ENCODE peak calls at places on chromosomes 4 and X, in four cellular contexts. G is K562, X is IMR-90, F is H1. C is an unnamed sample.

GRCh38 chr4:100008048-100008447 is 58.0 kb upstream of the H2AZ1 start:
- DNase-seq in G (no peak), X (peak), F (no peak), C (no peak)

GRCh38 chrX:135396566-135396965 is 25.2 kb upstream of the SMIM10L2A start:
- DNase-seq in G (no peak), X (no peak), F (no peak), C (no peak)

GRCh38 chr4:156538651-156539285 is 432.8 kb downstream of the PDGFC start:
- DNase-seq in G (no peak), X (no peak), F (no peak), C (no peak)

GRCh38 chrX:14010566-14010965 is 19.1 kb downstream of the GEMIN8 start:
- DNase-seq in G (no peak), X (no peak), F (no peak), C (no peak)

GRCh38 chr4:133997440-133997839 is 204.1 kb downstream of the PABPC4L start:
- DNase-seq in G (no peak), X (peak), F (no peak), C (no peak)

GRCh38 chr4:185534850-185535761 is at the start of gene PDLIM3:
- DNase-seq in G (peak), X (peak), F (peak), C (no peak)

GRCh38 chr4:1862055-1862911 is 6.3 kb upstream of the LETM1 start:
- DNase-seq in G (peak), X (no peak), F (no peak), C (no peak)

GRCh38 chr4:146335763-146336412 is 121.5 kb downstream of the REELD1 start:
- DNase-seq in G (no peak), X (no peak), F (no peak), C (no peak)

GRCh38 chr4:135098061-135098460 is 896.5 kb upstream of the PABPC4L start:
- DNase-seq in G (no peak), X (no peak), F (no peak), C (no peak)

GRCh38 chr4:169051936-169052335 is 41.9 kb upstream of the CBR4 start:
- DNase-seq in G (no peak), X (no peak), F (no peak), C (no peak)

GRCh38 chrX:13432776-13433605 is 113.1 kb upstream of the ATXN3L start:
- DNase-seq in G (no peak), X (peak), F (no peak), C (no peak)

GRCh38 chr4:71540749-71541269 is 202.0 kb downstream of the SLC4A4 start:
- DNase-seq in G (no peak), X (no peak), F (no peak), C (no peak)

GRCh38 chr4:48261288-48261687 is 8.3 kb downstream of the TEC start:
- DNase-seq in G (no peak), X (peak), F (no peak), C (no peak)

GRCh38 chr4:86924805-86925204 is 10.0 kb upstream of the AFF1 start:
- DNase-seq in G (no peak), X (peak), F (no peak), C (no peak)

GRCh38 chrX:153927686-153927935 is 1.5 kb upstream of the ARHGAP4 start:
- DNase-seq in G (no peak), X (no peak), F (no peak), C (no peak)

GRCh38 chr4:112234952-112235609 is 3.5 kb downstream of the AP1AR start:
- DNase-seq in G (peak), X (peak), F (no peak), C (peak)

GRCh38 chrX:96683997-96684338 is 674 bp upstream of the DIAPH2 start:
- DNase-seq in G (no peak), X (no peak), F (no peak), C (no peak)

GRCh38 chr4:3302786-3303444 is 10.1 kb downstream of the RGS12 start:
- DNase-seq in G (no peak), X (no peak), F (peak), C (no peak)

GRCh38 chr4:133147922-133148689 is 988 bp upstream of the PCDH10 start:
- DNase-seq in G (no peak), X (peak), F (peak), C (no peak)

GRCh38 chr4:7103599-7104365 is 35.9 kb upstream of the GRPEL1 start:
- DNase-seq in G (no peak), X (peak), F (no peak), C (no peak)

GRCh38 chrX:125605145-125605544 is 285.5 kb downstream of the TEX13C start:
- DNase-seq in G (no peak), X (no peak), F (no peak), C (no peak)

GRCh38 chr4:168598191-168598590 is 101.3 kb downstream of the PALLD start:
- DNase-seq in G (no peak), X (no peak), F (no peak), C (no peak)

GRCh38 chr4:145938618-145939177 is at the start of gene ZNF827:
- DNase-seq in G (no peak), X (peak), F (peak), C (peak)

GRCh38 chr4:150960818-150961217 is 54.3 kb downstream of the LRBA start:
- DNase-seq in G (peak), X (no peak), F (peak), C (no peak)

GRCh38 chr4:88447339-88447738 is 9.6 kb upstream of the HERC5 start:
- DNase-seq in G (no peak), X (no peak), F (no peak), C (no peak)

GRCh38 chr4:108426493-108426892 is 193.9 kb upstream of the RPL34 start:
- DNase-seq in G (no peak), X (peak), F (no peak), C (no peak)

GRCh38 chr4:16075061-16075460 is 8.8 kb downstream of the PROM1 start:
- DNase-seq in G (no peak), X (no peak), F (no peak), C (no peak)

GRCh38 chr4:25442863-25443307 is 65.8 kb downstream of the ANAPC4 start:
- DNase-seq in G (no peak), X (no peak), F (no peak), C (no peak)

GRCh38 chr4:627347-627746 is 2.0 kb downstream of the PDE6B start:
- DNase-seq in G (no peak), X (no peak), F (no peak), C (no peak)

DNA sequence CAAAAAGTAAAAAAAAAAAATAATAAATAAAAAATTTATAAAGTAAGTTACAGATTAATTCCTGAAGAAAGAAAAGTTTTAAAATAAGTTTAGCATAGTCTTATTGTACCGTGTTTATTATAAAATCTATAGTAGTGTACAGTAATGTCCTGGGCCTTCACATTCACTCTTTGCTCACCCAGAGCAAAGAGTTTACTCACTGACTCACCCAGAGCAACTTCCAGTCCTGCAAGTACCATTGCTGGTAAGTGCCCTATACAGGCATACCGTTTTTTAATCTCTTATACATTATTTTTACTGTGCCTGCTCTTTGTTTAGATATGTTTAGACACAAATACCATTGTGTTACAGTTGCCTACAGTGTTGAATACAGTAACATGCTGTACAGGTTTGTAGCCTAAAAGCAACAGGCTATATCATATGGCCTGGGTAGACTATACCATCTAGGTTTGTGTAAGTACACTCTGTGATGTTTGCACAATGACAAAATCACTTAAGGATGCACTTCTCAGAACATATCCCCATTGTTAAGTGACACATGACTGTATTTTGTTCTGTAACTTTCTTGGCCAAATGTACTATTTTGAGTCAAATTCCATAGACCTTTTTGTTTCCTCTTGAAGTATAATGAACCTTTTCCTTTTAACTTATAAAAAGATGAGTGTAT is 199.0 kb upstream of the NUDT6 start:
- DNase-seq in G (no peak), X (peak), F (no peak), C (no peak)
- TF ChIP-seq CHD1 in G (no peak), X (no peak), F (no peak), C (no peak)

DNA sequence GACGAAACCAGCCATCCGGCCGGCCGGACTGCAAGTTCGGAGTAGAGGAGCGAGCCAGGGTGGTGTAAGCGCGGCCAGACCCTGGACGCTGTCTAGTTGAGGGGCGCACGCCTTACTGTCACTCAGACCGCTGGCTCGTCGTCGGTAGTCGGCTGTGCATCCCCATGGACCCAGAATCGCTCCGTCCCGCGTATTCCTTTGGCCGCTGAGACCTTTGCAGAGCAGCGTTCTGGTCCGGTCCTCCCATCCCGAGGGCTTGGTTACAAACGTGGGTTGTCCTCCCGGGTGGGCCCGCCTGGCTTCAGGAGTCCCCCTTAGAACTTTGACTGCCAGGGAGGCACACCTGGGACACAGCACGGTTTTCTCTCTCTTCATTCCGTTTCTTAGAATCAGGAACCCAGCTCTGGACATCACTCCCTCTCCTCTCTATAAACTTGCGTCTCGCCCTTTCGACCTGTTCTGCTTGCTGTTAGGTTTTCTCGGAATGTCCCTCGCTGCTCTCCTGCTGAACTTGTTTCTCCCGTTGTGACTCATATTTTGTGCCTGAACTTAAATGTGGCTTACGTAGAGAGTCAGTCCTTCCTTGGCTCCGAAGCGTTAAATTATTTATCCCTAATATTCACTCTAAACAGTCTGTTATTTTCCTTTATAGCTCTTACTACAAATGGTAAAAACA is 682 bp downstream of the PGM2 start:
- DNase-seq in G (peak), X (peak), F (no peak), C (no peak)
- TF ChIP-seq CHD1 in G (no peak), X (no peak), F (peak), C (no peak)

GRCh38 chr4:40547446-40548132 is 82.1 kb downstream of the RBM47 start:
- DNase-seq in G (no peak), X (no peak), F (no peak), C (no peak)
- TF ChIP-seq CHD1 in G (no peak), X (no peak), F (no peak), C (no peak)

GRCh38 chrX:2371026-2371778 is 129.6 kb downstream of the DHRSX start:
- DNase-seq in G (peak), X (no peak), F (no peak), C (no peak)

GRCh38 chrX:2376166-2376565 is 124.6 kb downstream of the DHRSX start:
- DNase-seq in G (no peak), X (no peak), F (no peak), C (no peak)

GRCh38 chrX:2374086-2374485 is 126.7 kb downstream of the DHRSX start:
- DNase-seq in G (no peak), X (peak), F (no peak), C (no peak)

GRCh38 chrX:2373615-2374014 is 127.2 kb downstream of the DHRSX start:
- DNase-seq in G (no peak), X (no peak), F (no peak), C (no peak)

GRCh38 chrX:2370436-2370835 is 130.3 kb downstream of the DHRSX start:
- DNase-seq in G (no peak), X (no peak), F (no peak), C (no peak)
- TF ChIP-seq CHD1 in G (no peak), X (no peak), F (no peak), C (no peak)

GRCh38 chr4:79364048-79364447 is 38.2 kb upstream of the NAA11 start:
- DNase-seq in G (no peak), X (no peak), F (no peak), C (no peak)

GRCh38 chr4:79353075-79353474 is 27.2 kb upstream of the NAA11 start:
- DNase-seq in G (no peak), X (no peak), F (no peak), C (no peak)

GRCh38 chr4:79358438-79358837 is 32.6 kb upstream of the NAA11 start:
- DNase-seq in G (no peak), X (no peak), F (no peak), C (no peak)
- TF ChIP-seq CHD1 in G (no peak), X (no peak), F (no peak), C (no peak)

GRCh38 chr4:8378101-8378724 is 62.3 kb downstream of the ACOX3 start:
- DNase-seq in G (no peak), X (no peak), F (no peak), C (no peak)
- TF ChIP-seq CHD1 in G (no peak), X (no peak), F (no peak), C (no peak)

DNA sequence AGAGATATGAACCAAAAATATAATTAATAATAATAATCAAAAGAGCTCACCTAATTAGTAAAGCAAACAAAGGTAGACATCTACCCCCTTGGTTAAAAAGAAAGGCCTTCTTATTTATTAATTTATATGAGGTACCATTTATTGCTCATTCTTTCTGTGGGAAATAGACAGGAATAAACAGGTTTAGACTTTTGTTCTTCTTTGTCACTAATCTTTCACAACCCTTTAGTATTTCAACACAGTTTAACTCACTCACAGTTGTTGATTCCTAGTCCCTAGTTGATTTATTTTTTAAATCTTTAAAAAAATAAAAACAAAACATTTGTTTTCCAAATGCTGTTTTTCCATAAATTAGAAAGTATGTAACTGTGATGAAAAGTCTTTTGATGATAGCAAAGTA is 5.6 kb downstream of the PPARGC1A start:
- DNase-seq in G (no peak), X (no peak), F (no peak), C (no peak)
- TF ChIP-seq CHD1 in G (no peak), X (no peak), F (no peak), C (no peak)

DNA sequence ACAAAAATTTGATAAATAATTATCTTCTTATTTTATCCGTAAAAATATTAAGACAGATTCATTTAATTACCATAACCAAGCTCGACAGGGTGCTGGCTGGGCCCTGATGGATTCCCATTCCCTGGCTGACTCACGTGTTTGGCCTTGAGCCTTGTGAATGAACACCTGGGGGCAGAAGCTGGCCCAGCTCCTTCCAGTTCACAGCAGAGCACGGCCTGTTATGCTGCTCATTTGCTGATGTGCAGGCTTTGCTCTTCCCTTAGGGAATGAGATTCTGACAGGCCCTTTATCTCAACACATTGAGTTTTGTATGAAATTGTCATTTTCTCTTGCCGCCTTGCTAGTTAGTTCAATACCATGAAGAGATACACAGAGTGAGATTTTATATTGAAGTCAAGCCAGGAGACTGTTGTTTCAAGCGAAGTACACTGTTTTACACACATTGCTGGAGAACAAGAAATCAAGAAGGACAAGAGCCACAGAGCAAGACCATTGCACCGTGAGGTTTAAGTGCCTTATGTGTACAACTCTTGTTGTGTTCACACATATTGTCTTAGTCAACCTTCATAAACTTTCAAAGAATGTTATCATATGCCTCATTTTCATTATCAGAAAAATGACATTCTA is 1583.3 kb downstream of the STIM2 start:
- DNase-seq in G (no peak), X (peak), F (no peak), C (no peak)
- TF ChIP-seq CHD1 in G (no peak), X (no peak), F (no peak), C (no peak)

DNA sequence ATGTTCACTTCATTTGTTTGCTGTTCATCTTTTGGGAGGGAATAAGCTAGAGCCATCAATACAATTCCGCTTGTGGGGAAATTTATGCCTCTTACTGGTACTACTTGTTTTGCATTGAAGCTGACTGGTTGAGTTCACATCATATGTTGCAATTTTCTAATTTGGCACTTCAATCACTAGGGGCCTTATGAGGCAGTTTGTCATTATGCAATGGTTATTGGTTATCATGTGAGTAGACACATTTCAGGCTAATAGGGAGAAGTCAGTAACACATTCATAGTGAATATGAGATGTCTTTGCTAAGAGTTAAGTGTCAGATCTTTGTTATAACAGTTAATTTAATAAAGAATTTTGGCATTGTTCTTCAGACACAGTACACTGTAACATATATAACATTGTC is 5.0 kb downstream of the RPL36A start:
- DNase-seq in G (no peak), X (no peak), F (no peak), C (no peak)
- TF ChIP-seq CHD1 in G (no peak), X (no peak), F (no peak), C (no peak)

GRCh38 chrX:151240237-151240636 is 63.9 kb downstream of the GPR50 start:
- DNase-seq in G (no peak), X (no peak), F (no peak), C (no peak)

GRCh38 chrX:151239748-151240147 is 63.4 kb downstream of the GPR50 start:
- DNase-seq in G (no peak), X (no peak), F (no peak), C (no peak)
- TF ChIP-seq CHD1 in G (no peak), X (no peak), F (no peak), C (no peak)

C was measured in GM12878.